ENCODE peak calls at places on chromosome 1, in seven cellular contexts. W is OCI-LY7, T is GM23248, Z is astrocyte, E is HCT116, F is WERI-Rb-1, B is left ventricle myocardium inferior. V is an unnamed sample.

GRCh38 chr1:15513192-15513591 is 10.8 kb downstream of the CASP9 start:
- DNase-seq in W (no peak), B (no peak), Z (no peak), E (no peak), F (no peak), T (no peak), V (no peak)

GRCh38 chr1:157133431-157133830 is 4.8 kb downstream of the ETV3 start:
- DNase-seq in W (no peak), F (no peak), E (no peak), T (no peak), Z (no peak), B (no peak), V (no peak)

GRCh38 chr1:229342305-229342901 is 444 bp downstream of the CCSAP start:
- DNase-seq in T (peak; percentile 87), Z (peak; percentile 53), F (peak; percentile 71), E (peak; percentile 28), W (peak; percentile 90), B (peak; percentile 86), V (peak; percentile 83)

GRCh38 chr1:5444365-5444890 is 547.8 kb downstream of the NPHP4 start:
- DNase-seq in W (peak; percentile 12), T (no peak), F (no peak), Z (no peak), E (no peak), B (no peak), V (no peak)

GRCh38 chr1:150511551-150511950 is 3.6 kb downstream of the ECM1 start:
- DNase-seq in E (no peak), B (no peak), W (no peak), F (no peak), T (no peak), Z (no peak), V (no peak)

GRCh38 chr1:228344631-228345072 is 62.0 kb downstream of the TRIM11 start:
- DNase-seq in Z (no peak), B (peak; percentile 7), F (peak; percentile 1), T (no peak), E (no peak), W (no peak), V (no peak)

GRCh38 chr1:38549191-38549590 is 310.4 kb downstream of the RRAGC start:
- DNase-seq in E (no peak), T (no peak), B (no peak), Z (no peak), W (no peak), F (no peak), V (no peak)

GRCh38 chr1:62341120-62341519 is 21.9 kb upstream of the KANK4 start:
- DNase-seq in W (no peak), T (no peak), B (no peak), F (no peak), E (no peak), Z (no peak), V (no peak)

GRCh38 chr1:153774780-153775431 is at the start of gene SLC27A3:
- DNase-seq in Z (peak; percentile 40), B (peak; percentile 86), T (no peak), E (peak; percentile 27), W (no peak), F (peak; percentile 97), V (no peak)

GRCh38 chr1:112515311-112516009 is 6.7 kb downstream of the WNT2B start:
- DNase-seq in E (no peak), W (no peak), T (peak; percentile 69), Z (peak; percentile 62), F (no peak), B (no peak), V (no peak)

GRCh38 chr1:16978589-16979474 is 1.6 kb downstream of the MFAP2 start:
- DNase-seq in F (no peak), Z (peak; percentile 90), W (no peak), B (peak; percentile 49), T (peak; percentile 96), E (no peak), V (no peak)
- H3K4me3 ChIP-seq in F (no peak overlapping the region), Z (peak overlapping the region; percentile 80), W (no peak overlapping the region), B (peak overlapping the region; percentile 65), T (peak overlapping the region; percentile 88), E (peak overlapping the region; percentile 77), V (no peak overlapping the region)

GRCh38 chr1:152048641-152048970 is 11.8 kb upstream of the S100A11 start:
- DNase-seq in Z (no peak), E (no peak), W (no peak), B (no peak), T (no peak), F (no peak), V (no peak)
- H3K4me3 ChIP-seq in Z (peak overlapping the region; percentile 22), E (peak overlapping the region; percentile 30), W (peak overlapping the region; percentile 14), B (peak overlapping the region; percentile 43), T (peak overlapping the region; percentile 53), F (no peak overlapping the region), V (peak overlapping the region; percentile 45)

GRCh38 chr1:225888289-225888897 is 553 bp downstream of the LEFTY1 start:
- DNase-seq in E (no peak), T (no peak), Z (no peak), F (no peak), B (no peak), W (no peak), V (no peak)
- H3K4me3 ChIP-seq in E (no peak overlapping the region), T (no peak overlapping the region), Z (no peak overlapping the region), F (no peak overlapping the region), B (no peak overlapping the region), W (no peak overlapping the region), V (no peak overlapping the region)

GRCh38 chr1:196890668-196891067 is 2.8 kb downstream of the CFHR4 start:
- DNase-seq in E (no peak), W (no peak), F (no peak), B (no peak), Z (no peak), T (no peak), V (no peak)

GRCh38 chr1:196891251-196891650 is 3.4 kb downstream of the CFHR4 start:
- DNase-seq in E (no peak), B (no peak), W (no peak), F (no peak), Z (no peak), T (no peak), V (no peak)

GRCh38 chr1:196887515-196888239 is at the start of gene CFHR4:
- DNase-seq in W (no peak), B (no peak), T (no peak), E (no peak), F (no peak), Z (no peak), V (no peak)
- H3K4me3 ChIP-seq in W (no peak within 1 kb of the TSS), B (no peak within 1 kb of the TSS), T (no peak within 1 kb of the TSS), E (no peak within 1 kb of the TSS), F (no peak within 1 kb of the TSS), Z (no peak within 1 kb of the TSS), V (no peak within 1 kb of the TSS)

DNA sequence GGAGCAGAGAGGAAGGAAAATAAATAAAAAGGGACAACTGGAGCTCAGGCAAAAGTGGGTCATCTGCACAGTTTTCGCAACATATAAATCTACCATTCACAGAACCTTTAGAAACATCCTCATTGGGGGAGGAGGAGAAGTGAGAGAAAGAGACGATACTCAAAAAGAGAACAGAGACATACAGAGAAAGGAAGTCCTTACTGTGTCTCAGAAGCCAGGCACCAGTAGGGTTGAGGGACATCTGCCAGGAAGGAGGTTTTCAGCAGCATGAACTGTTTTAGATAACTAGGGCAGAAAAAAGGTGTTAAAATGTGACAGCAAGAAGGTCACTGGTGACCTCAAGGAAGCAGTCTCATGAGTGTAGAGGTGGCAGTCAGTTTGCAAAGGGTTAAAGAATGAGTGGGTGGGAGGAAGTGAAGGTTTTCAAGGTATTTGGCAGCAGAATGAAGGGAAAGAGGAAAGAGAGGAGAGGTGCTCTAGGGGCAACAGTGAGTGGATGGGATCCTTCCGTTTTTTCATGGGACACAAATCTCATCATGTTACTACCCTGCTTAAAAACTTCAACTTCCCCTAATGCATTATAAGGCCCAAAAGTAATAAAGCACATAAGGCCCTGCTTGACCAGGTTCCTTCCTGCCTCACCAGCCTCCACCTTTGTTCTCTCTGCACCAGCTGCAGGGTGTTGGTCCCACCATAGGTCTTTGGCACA is 9.5 kb downstream of the JAK1 start:
- DNase-seq in Z (no peak), E (no peak), F (no peak), T (no peak), W (peak; percentile 86), B (no peak), V (no peak)
- H3K4me3 ChIP-seq in Z (no peak overlapping the region), E (no peak overlapping the region), F (no peak overlapping the region), T (no peak overlapping the region), W (peak overlapping the region; percentile 49), B (no peak overlapping the region), V (peak overlapping the region; percentile 13)